ENCODE peak calls at places on chromosome 13, in ten cellular contexts. M is H1, T is stomach, R is transverse colon, I is SK-N-SH, U is sigmoid colon, G is esophagus muscularis mucosa, C is upper lobe of left lung, W is K562, X is HepG2. F is an unnamed sample.

GRCh38 chr13:80654638-80655249 is 313.8 kb upstream of the SPRY2 start:
- DNase-seq in M (no peak), T (no peak), R (no peak), I (no peak), U (no peak), G (no peak), C (peak; percentile 21), W (peak; percentile 34), X (no peak), F (no peak)

GRCh38 chr13:93289842-93290241 is 63.2 kb downstream of the GPC6 start:
- DNase-seq in M (no peak), T (no peak), R (no peak), I (no peak), U (no peak), G (no peak), C (no peak), W (no peak), X (no peak), F (no peak)

GRCh38 chr13:93098972-93099371 is 127.6 kb upstream of the GPC6 start:
- DNase-seq in M (no peak), T (peak; percentile 44), R (peak; percentile 14), I (no peak), U (no peak), G (no peak), C (no peak), W (no peak), X (no peak), F (no peak)

GRCh38 chr13:77026255-77026782 is 640 bp downstream of the FBXL3 start:
- DNase-seq in M (no peak), T (peak; percentile 89), R (peak; percentile 94), I (peak; percentile 83), U (peak; percentile 90), G (peak; percentile 94), C (peak; percentile 94), W (peak; percentile 85), X (peak; percentile 63), F (peak; percentile 92)

GRCh38 chr13:66958611-66959010 is 271.5 kb downstream of the PCDH9 start:
- DNase-seq in M (no peak), T (no peak), R (no peak), I (no peak), U (no peak), G (no peak), C (no peak), W (no peak), X (no peak), F (no peak)

GRCh38 chr13:38803566-38803965 is 116.7 kb downstream of the FREM2 start:
- DNase-seq in M (no peak), T (no peak), R (no peak), I (no peak), U (no peak), G (no peak), C (no peak), W (no peak), X (no peak), F (no peak)

GRCh38 chr13:32911506-32911905 is 104.7 kb upstream of the KL start:
- DNase-seq in M (peak; percentile 15), T (no peak), R (no peak), I (peak; percentile 43), U (no peak), G (no peak), C (no peak), W (peak; percentile 17), X (peak; percentile 36), F (no peak)

GRCh38 chr13:107867701-107868661 is 347.4 kb downstream of the LIG4 start:
- DNase-seq in M (no peak), T (peak; percentile 35), R (no peak), I (peak; percentile 87), U (no peak), G (no peak), C (peak; percentile 22), W (peak; percentile 79), X (no peak), F (no peak)

GRCh38 chr13:62320129-62320724 is 904.6 kb upstream of the PCDH20 start:
- DNase-seq in M (no peak), T (no peak), R (no peak), I (peak; percentile 38), U (no peak), G (no peak), C (no peak), W (peak; percentile 1), X (peak; percentile 22), F (no peak)

GRCh38 chr13:101493541-101493940 is 41.1 kb downstream of the ITGBL1 start:
- DNase-seq in M (no peak), T (no peak), R (no peak), I (no peak), U (no peak), G (no peak), C (no peak), W (no peak), X (no peak), F (no peak)

GRCh38 chr13:58324130-58324529 is 692.6 kb downstream of the PCDH17 start:
- DNase-seq in M (no peak), T (no peak), R (no peak), I (no peak), U (no peak), G (no peak), C (no peak), W (no peak), X (no peak), F (no peak)

GRCh38 chr13:101139076-101139475 is 277.2 kb downstream of the NALCN start:
- DNase-seq in M (no peak), T (no peak), R (no peak), I (no peak), U (no peak), G (no peak), C (no peak), W (no peak), X (no peak), F (no peak)

GRCh38 chr13:55567721-55568625 is 1572.7 kb upstream of the PRR20A start:
- DNase-seq in M (no peak), T (no peak), R (no peak), I (no peak), U (no peak), G (no peak), C (no peak), W (no peak), X (no peak), F (no peak)

GRCh38 chr13:42981317-42981716 is 10.7 kb downstream of the EPSTI1 start:
- DNase-seq in M (no peak), T (no peak), R (no peak), I (no peak), U (no peak), G (no peak), C (no peak), W (no peak), X (no peak), F (no peak)

GRCh38 chr13:22427783-22428182 is 753.0 kb upstream of the SGCG start:
- DNase-seq in M (no peak), T (no peak), R (no peak), I (no peak), U (no peak), G (no peak), C (no peak), W (no peak), X (no peak), F (no peak)

GRCh38 chr13:99256283-99256682 is 1.9 kb downstream of the GPR18 start:
- DNase-seq in M (no peak), T (no peak), R (no peak), I (no peak), U (no peak), G (no peak), C (no peak), W (no peak), X (no peak), F (no peak)

GRCh38 chr13:41639955-41640780 is 182.8 kb downstream of the RGCC start:
- DNase-seq in M (no peak), T (no peak), R (no peak), I (no peak), U (peak; percentile 77), G (no peak), C (no peak), W (no peak), X (peak; percentile 79), F (no peak)

GRCh38 chr13:100363351-100363750 is 225.2 kb downstream of the GGACT start:
- DNase-seq in M (no peak), T (no peak), R (no peak), I (no peak), U (no peak), G (no peak), C (no peak), W (no peak), X (no peak), F (no peak)

DNA sequence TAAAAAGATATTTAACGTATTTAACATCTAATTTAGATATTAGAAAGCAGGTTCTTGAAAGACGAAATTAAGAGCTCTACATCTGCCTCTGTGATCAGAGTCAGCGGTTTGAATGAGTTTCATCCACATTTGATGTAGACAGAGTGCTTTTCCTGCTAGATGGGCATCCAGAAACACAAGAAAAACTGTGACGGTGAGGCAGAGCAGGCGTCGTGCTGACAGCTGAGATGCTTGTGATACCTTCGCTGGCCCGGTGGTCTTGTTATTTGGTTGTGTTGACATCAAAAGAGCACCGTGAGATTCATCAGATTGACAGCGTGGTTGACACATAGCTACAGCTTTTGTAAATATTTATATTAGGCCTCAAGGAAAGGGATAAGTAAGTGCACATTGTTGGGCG is 399.1 kb downstream of the GPC5 start:
- DNase-seq in M (no peak), T (no peak), R (no peak), I (peak; percentile 11), U (no peak), G (no peak), C (no peak), W (no peak), X (no peak), F (no peak)
- TF ChIP-seq POLR2AphosphoS5 in M (no peak), T (no peak), R (no peak), I (no peak), U (no peak), G (no peak), C (no peak), W (no peak), X (no peak), F (no peak)

GRCh38 chr13:112450567-112451240 is 74.5 kb downstream of the SPACA7 start:
- DNase-seq in M (no peak), T (peak; percentile 25), R (no peak), I (no peak), U (no peak), G (peak; percentile 72), C (no peak), W (no peak), X (no peak), F (no peak)
- TF ChIP-seq EP300 in M (no peak), T (no peak), R (no peak), I (no peak), U (no peak), G (no peak), C (no peak), W (no peak), X (no peak), F (no peak)

DNA sequence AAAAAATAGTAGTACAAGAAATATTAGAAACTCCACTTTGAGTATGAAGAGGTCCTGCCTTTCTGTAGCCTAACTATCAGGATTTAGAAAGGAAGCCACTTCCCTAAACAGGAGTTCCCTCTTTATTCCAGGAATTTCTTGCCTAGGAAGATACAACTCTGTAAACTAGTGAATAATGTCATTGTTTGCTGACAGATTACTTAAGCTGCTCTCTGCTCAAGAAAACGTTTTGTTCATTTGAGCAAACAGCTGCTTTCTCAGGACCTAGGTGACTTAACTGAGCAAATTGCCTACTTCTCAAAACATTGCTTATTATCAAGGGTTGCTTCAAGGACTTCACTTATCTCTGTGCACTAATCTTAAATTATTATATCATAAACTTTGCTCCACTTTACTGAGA is 1419.4 kb upstream of the SLC10A2 start:
- DNase-seq in M (no peak), T (no peak), R (no peak), I (no peak), U (no peak), G (no peak), C (no peak), W (no peak), X (no peak), F (no peak)
- TF ChIP-seq POLR2AphosphoS5 in M (no peak), T (no peak), R (no peak), I (no peak), U (no peak), G (no peak), C (no peak), W (no peak), X (no peak), F (no peak)

GRCh38 chr13:113411216-113412023 is 41.9 kb downstream of the ADPRHL1 start:
- DNase-seq in M (no peak), T (no peak), R (peak; percentile 52), I (no peak), U (peak; percentile 87), G (no peak), C (no peak), W (no peak), X (peak; percentile 32), F (no peak)
- TF ChIP-seq EP300 in M (no peak), T (no peak), R (no peak), I (no peak), U (no peak), G (no peak), C (no peak), W (no peak), X (no peak), F (no peak)

F was measured in suprapubic skin.